ENCODE peak calls at places on chromosomes 1 and 21, in ten cellular contexts. N is uterus; E is small intestine; O is IMR-90; R is left lung; K is naive thymus-derived CD4-positive, alpha-beta T cell; Y is fibroblast of lung; I is osteoblast; S is lung; X is cardiac muscle cell. Q is an unnamed sample. For H3K9me3, the result is how much of the 10 kb centered on the place peaks cover.

GRCh38 chr1:205504311-205505075 is at the start of gene CDK18:
- DNase-seq in N (peak), I (peak), X (peak), S (peak), K (peak), Y (peak), O (no peak), E (peak), R (peak), Q (no peak)

GRCh38 chr1:11350265-11350664 is 77.3 kb downstream of the UBIAD1 start:
- DNase-seq in X (no peak), I (peak), N (no peak), E (no peak), Y (peak), R (no peak), S (no peak), O (no peak), K (no peak), Q (no peak)

GRCh38 chr1:201593200-201593828 is 54.4 kb downstream of the NAV1 start:
- DNase-seq in K (no peak), S (peak), E (no peak), O (peak), R (no peak), I (peak), X (peak), N (peak), Y (peak), Q (no peak)

GRCh38 chr1:21673277-21673780 is 4.2 kb upstream of the RAP1GAP start:
- DNase-seq in X (peak), S (peak), K (no peak), R (no peak), I (peak), N (peak), O (peak), E (no peak), Y (peak), Q (no peak)

GRCh38 chr1:31707711-31708110 is 3.9 kb upstream of the COL16A1 start:
- DNase-seq in K (no peak), Y (peak), S (no peak), O (peak), I (peak), R (no peak), N (no peak), X (peak), E (no peak), Q (no peak)

GRCh38 chr1:27955076-27955475 is 4.7 kb upstream of the XKR8 start:
- DNase-seq in I (no peak), R (no peak), N (no peak), X (no peak), S (no peak), K (no peak), O (no peak), Y (no peak), E (no peak), Q (no peak)

GRCh38 chr1:43238991-43239469 is 30.8 kb upstream of the TMEM125 start:
- DNase-seq in K (no peak), I (no peak), E (no peak), O (no peak), R (no peak), X (peak), N (no peak), S (no peak), Y (no peak), Q (no peak)

GRCh38 chr1:113835686-113836290 is 23.5 kb upstream of the RSBN1 start:
- DNase-seq in X (peak), R (no peak), O (peak), S (no peak), K (peak), Y (peak), E (peak), N (no peak), I (peak), Q (no peak)

GRCh38 chr1:204464174-204464573 is 30.4 kb downstream of the PIK3C2B start:
- DNase-seq in S (no peak), K (no peak), E (no peak), R (no peak), O (no peak), X (no peak), Y (no peak), N (no peak), I (no peak), Q (no peak)

GRCh38 chr1:171355727-171356126 is 41.7 kb downstream of the FMO4 start:
- DNase-seq in X (peak), I (no peak), Y (peak), O (no peak), N (no peak), E (no peak), R (no peak), K (no peak), S (no peak), Q (no peak)

GRCh38 chr1:248243204-248243603 is 12.0 kb downstream of the OR2M4 start:
- DNase-seq in X (peak), S (no peak), Y (peak), K (peak), N (no peak), R (no peak), I (peak), O (peak), E (peak), Q (no peak)

GRCh38 chr1:15919316-15919715 is 56.6 kb downstream of the ZBTB17 start:
- DNase-seq in X (peak), I (peak), O (peak), S (no peak), R (no peak), N (no peak), Y (peak), K (no peak), E (peak), Q (no peak)

GRCh38 chr1:20405893-20406604 is 80.0 kb downstream of the CAMK2N1 start:
- DNase-seq in K (no peak), Y (peak), S (no peak), I (peak), O (peak), R (no peak), N (no peak), E (no peak), X (peak), Q (no peak)

GRCh38 chr1:116855788-116856187 is 53.9 kb upstream of the PTGFRN start:
- DNase-seq in X (peak), Y (peak), E (no peak), O (peak), I (no peak), S (no peak), N (no peak), R (no peak), K (no peak), Q (no peak)

GRCh38 chr1:59360170-59360569 is 63.3 kb downstream of the FGGY start:
- DNase-seq in S (no peak), O (peak), E (no peak), K (no peak), N (no peak), X (peak), I (peak), R (no peak), Y (peak), Q (no peak)

GRCh38 chr21:44657635-44658183 is at the start of gene KRTAP12-3:
- DNase-seq in O (peak), I (no peak), Y (no peak), K (peak), R (no peak), S (no peak), N (no peak), E (peak), X (no peak), Q (peak)
- H3K9me3 ChIP-seq in O (under half), I (under half), Y (under half), K (under half), R (under half), S (under half), N (under half), E (under half), X (under half), Q (under half)

GRCh38 chr1:211973541-211973940 is 61.8 kb downstream of the INTS7 start:
- DNase-seq in K (no peak), O (no peak), X (no peak), R (no peak), Y (no peak), E (no peak), N (no peak), S (no peak), I (no peak), Q (no peak)
- H3K9me3 ChIP-seq in K (under half), O (under half), X (under half), R (under half), Y (under half), E (under half), N (under half), S (under half), I (under half), Q (under half)

GRCh38 chr1:247193958-247194357 is 22.1 kb upstream of the ZNF124 start:
- DNase-seq in I (no peak), R (no peak), O (no peak), S (no peak), X (no peak), K (no peak), Y (no peak), N (no peak), E (no peak), Q (no peak)

GRCh38 chr1:247184254-247184653 is 12.4 kb upstream of the ZNF124 start:
- DNase-seq in Y (no peak), I (no peak), N (no peak), E (no peak), S (no peak), X (no peak), R (no peak), K (no peak), O (no peak), Q (no peak)

GRCh38 chr1:247189981-247190798 is 18.4 kb upstream of the ZNF124 start:
- DNase-seq in I (no peak), K (no peak), O (no peak), R (no peak), E (no peak), Y (no peak), N (no peak), S (no peak), X (no peak), Q (no peak)
- H3K9me3 ChIP-seq in I (under half), K (under half), O (under half), R (half or more), E (under half), Y (under half), N (under half), S (under half), X (under half), Q (under half)

GRCh38 chr1:167208624-167208976 is 12.1 kb upstream of the POU2F1 start:
- DNase-seq in E (no peak), N (no peak), X (no peak), O (no peak), S (no peak), Y (no peak), R (no peak), I (no peak), K (no peak), Q (no peak)

GRCh38 chr1:167206166-167206835 is 14.4 kb upstream of the POU2F1 start:
- DNase-seq in R (no peak), O (no peak), N (no peak), I (no peak), Y (no peak), X (no peak), K (no peak), E (no peak), S (no peak), Q (no peak)

GRCh38 chr1:167210966-167211674 is 9.6 kb upstream of the POU2F1 start:
- DNase-seq in X (no peak), K (no peak), I (peak), O (no peak), R (no peak), E (no peak), N (no peak), S (no peak), Y (no peak), Q (no peak)

GRCh38 chr1:167207940-167208623 is 12.6 kb upstream of the POU2F1 start:
- DNase-seq in K (no peak), N (no peak), E (no peak), R (no peak), S (no peak), I (no peak), Y (no peak), X (no peak), O (no peak), Q (no peak)

GRCh38 chr1:167209044-167209443 is 11.6 kb upstream of the POU2F1 start:
- DNase-seq in K (no peak), R (no peak), E (no peak), S (no peak), O (no peak), I (no peak), N (no peak), X (no peak), Y (no peak), Q (no peak)
- H3K9me3 ChIP-seq in K (under half), R (under half), E (under half), S (under half), O (under half), I (under half), N (under half), X (under half), Y (under half), Q (under half)

GRCh38 chr1:109027841-109028240 is 14.1 kb downstream of the WDR47 start:
- DNase-seq in X (no peak), N (no peak), R (no peak), K (no peak), S (no peak), E (no peak), O (no peak), Y (no peak), I (no peak), Q (no peak)
- H3K9me3 ChIP-seq in X (under half), N (under half), R (under half), K (under half), S (under half), E (under half), O (under half), Y (under half), I (under half), Q (under half)

GRCh38 chr1:170134126-170134525 is 11.6 kb upstream of the NTMT2 start:
- DNase-seq in Y (no peak), O (no peak), N (no peak), K (no peak), R (no peak), I (no peak), S (no peak), X (no peak), E (no peak), Q (no peak)
- H3K9me3 ChIP-seq in Y (under half), O (under half), N (under half), K (under half), R (under half), I (under half), S (under half), X (under half), E (under half), Q (under half)

DNA sequence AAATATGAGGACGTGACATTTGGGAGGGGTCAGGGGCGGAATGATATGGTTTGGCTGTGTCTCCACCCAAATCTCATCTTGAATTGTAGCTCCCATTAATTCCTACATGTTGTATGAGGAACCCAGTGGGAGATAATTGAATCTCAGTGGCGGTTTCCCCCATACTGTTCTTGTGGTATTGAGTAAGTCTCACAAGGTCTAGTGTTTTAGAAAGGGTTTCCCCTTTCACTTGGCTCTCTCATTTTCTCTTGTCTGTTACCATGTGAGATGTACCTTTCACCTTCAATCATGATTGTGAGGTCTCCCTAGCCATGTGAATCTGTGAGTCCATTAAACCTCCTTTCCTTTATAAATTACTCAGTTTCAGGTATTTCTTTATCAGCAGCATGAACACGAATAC is 663.6 kb upstream of the CHRM3 start:
- DNase-seq in E (no peak), N (no peak), K (no peak), R (no peak), O (no peak), X (no peak), I (no peak), S (no peak), Y (no peak), Q (no peak)
- H3K9me3 ChIP-seq in E (under half), N (under half), K (under half), R (under half), O (under half), X (under half), I (under half), S (under half), Y (under half), Q (under half)

GRCh38 chr1:180630408-180631196 is 1.2 kb upstream of the XPR1 start:
- DNase-seq in Y (no peak), I (peak), X (no peak), S (no peak), O (no peak), E (no peak), K (no peak), R (no peak), N (no peak), Q (no peak)

GRCh38 chr1:180628646-180629045 is 3.2 kb upstream of the XPR1 start:
- DNase-seq in I (no peak), K (no peak), R (no peak), O (no peak), S (no peak), E (no peak), N (no peak), X (no peak), Y (no peak), Q (no peak)

GRCh38 chr1:180626711-180627110 is 5.1 kb upstream of the XPR1 start:
- DNase-seq in N (no peak), Y (no peak), R (no peak), O (no peak), X (no peak), S (no peak), I (no peak), K (no peak), E (no peak), Q (no peak)

GRCh38 chr1:180623579-180624347 is 8.1 kb upstream of the XPR1 start:
- DNase-seq in Y (peak), O (peak), X (peak), S (no peak), R (no peak), K (no peak), N (no peak), E (no peak), I (peak), Q (no peak)

DNA sequence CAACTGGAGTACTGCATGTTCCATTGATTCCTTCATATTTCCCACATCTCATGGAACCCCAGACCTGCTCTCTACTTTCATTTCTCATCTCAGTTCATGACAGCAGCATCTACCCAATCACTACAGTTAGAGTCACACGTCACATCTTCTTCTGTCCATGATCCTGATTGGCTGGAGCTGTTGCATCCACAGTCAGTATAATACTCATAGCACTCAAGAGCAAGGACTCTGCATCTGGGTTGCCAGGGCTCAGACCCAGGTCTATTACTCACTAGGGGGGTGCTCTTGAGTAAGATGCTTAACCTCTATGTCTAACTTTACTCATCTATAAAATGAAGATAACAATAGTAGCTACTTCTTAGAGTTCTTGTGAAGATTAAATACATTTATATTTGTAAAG is 4.4 kb upstream of the XPR1 start:
- DNase-seq in O (peak), I (no peak), X (peak), R (no peak), S (no peak), E (no peak), K (no peak), N (no peak), Y (peak), Q (no peak)
- H3K9me3 ChIP-seq in O (under half), I (under half), X (under half), R (under half), S (under half), E (under half), K (under half), N (under half), Y (under half), Q (under half)

Q was measured in T-helper 17 cell.